ENCODE peak calls at places on chromosomes 4 and X, in five cellular contexts. Z, G, K, Y and J are unnamed samples.

GRCh38 chrX:118965395-118965794 is 9.0 kb upstream of the LONRF3 start:
- DNase-seq in K (no peak), G (no peak), Y (no peak), Z (no peak), J (no peak)

GRCh38 chr4:47786958-47787370 is 50.9 kb downstream of the CORIN start:
- DNase-seq in Z (no peak), G (no peak), K (no peak), Y (no peak), J (no peak)

GRCh38 chrX:41033299-41033698 is 51.9 kb upstream of the USP9X start:
- DNase-seq in Y (no peak), G (no peak), K (no peak), Z (no peak), J (no peak)

GRCh38 chr4:150039790-150040189 is 38.5 kb upstream of the DCLK2 start:
- DNase-seq in Y (no peak), K (no peak), G (no peak), Z (no peak), J (no peak)

GRCh38 chr4:40046311-40046980 is 10.2 kb upstream of the N4BP2 start:
- DNase-seq in Z (no peak), Y (no peak), G (no peak), K (no peak), J (no peak)

GRCh38 chr4:38612996-38613395 is 51.0 kb upstream of the KLF3 start:
- DNase-seq in G (no peak), K (no peak), Y (no peak), Z (no peak), J (no peak)

GRCh38 chr4:116500225-116500624 is 585.2 kb downstream of the TRAM1L1 start:
- DNase-seq in Z (no peak), K (no peak), Y (no peak), G (no peak), J (no peak)

GRCh38 chrX:50747471-50747900 is 66.5 kb downstream of the SHROOM4 start:
- DNase-seq in K (no peak), Y (peak; percentile 10), G (no peak), Z (no peak), J (no peak)

DNA sequence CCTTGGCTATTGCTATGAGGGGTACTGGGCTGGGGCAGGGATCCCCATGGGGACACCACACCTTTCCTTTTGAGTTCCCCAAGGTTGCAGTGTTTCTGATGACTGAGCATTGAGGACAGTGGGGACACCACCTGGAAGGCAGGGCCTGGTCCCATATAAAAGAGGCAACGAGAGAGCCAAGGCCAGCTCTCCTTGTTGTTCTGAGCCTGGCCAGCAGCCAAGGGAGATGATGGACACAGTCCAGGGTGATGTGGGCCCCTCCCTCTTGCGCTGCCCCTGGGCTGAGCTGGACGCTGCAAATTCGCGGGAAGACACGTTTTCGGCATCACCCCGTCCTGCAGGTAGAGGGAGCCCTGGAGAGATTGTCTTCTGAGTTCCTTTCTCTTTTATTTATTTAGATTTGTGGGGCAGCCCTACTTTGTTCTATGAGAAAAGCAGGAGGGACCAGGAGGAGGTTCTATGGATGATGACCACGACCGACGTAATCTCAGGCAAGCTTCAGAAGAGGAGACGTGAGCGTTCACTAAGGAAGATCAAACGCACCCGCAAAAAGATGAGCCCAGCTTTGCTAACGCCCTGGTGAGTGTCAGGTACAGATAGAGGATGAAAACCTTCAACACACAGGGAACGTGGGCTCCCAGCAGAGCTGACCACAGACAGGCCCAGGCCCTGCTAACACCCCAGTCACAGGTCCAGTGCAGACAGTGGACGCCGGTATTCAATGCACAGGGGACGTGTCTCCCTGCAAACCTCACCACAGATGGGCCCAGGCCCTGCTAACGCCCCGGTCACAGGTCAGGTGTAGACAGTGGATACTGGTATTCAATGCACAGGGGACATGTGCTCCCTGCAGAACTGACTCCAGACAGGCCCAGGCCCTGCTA is 97.4 kb downstream of the SHOX start:
- DNase-seq in K (no peak), Y (no peak), Z (no peak), G (no peak), J (no peak)
- TF ChIP-seq CTCF in K (no peak), Y (peak; percentile 26), Z (no peak), G (peak; percentile 51), J (no peak)

DNA sequence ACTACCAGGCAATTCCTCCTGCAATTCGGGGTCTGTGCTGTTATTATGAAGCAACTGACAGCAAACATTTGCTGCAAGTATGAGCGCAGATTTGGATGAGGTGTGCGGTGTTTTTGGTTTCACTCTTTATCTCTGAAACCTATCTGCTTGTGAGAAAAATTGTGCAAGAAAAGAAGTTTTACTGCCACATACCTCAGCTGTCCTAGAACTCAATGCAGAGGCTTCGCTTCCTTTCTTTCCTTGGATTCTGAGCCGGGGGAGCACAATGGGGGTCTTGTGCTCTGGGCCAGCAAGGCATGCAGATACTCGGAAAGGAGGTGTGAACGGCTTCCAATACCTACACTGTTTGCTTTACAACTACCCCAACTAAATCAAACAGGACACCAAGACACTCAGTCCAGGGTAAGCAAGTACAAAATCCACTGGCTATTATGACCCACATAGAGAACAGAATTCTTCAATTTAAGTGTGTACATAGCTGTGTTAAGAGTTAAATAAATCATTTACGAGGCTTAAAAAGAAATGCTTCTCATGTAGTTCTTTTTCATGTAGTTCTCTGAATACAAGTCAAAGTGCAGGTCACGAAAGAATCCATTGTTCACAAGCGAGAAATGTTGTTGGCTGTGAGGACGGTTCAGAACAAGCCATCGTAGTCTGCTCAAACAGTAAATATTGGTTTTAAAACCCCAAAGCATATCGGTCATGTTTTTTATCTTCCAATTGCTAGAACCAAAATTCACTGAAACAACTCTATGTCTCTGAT is 1.1 kb downstream of the SORBS2 start:
- DNase-seq in Z (no peak), K (no peak), G (no peak), Y (no peak), J (no peak)
- H3K4me3 ChIP-seq in Z (peak overlapping the region; percentile 32), K (peak overlapping the region; percentile 14), G (no peak overlapping the region), Y (no peak overlapping the region), J (peak overlapping the region; percentile 54)

GRCh38 chrX:153935326-153935851 is 552 bp upstream of the NAA10 start:
- DNase-seq in Y (no peak), G (no peak), Z (no peak), K (no peak), J (no peak)

GRCh38 chrX:153937056-153937455 is 2.2 kb upstream of the NAA10 start:
- DNase-seq in Z (no peak), K (no peak), Y (no peak), G (no peak), J (no peak)

GRCh38 chrX:153932220-153932915 is 2.5 kb downstream of the NAA10 start:
- DNase-seq in Z (no peak), G (no peak), K (no peak), Y (no peak), J (no peak)

GRCh38 chrX:153933751-153934472 is 925 bp downstream of the NAA10 start:
- DNase-seq in K (no peak), Z (no peak), Y (no peak), G (no peak), J (no peak)

GRCh38 chrX:153934473-153935325 is at the start of gene NAA10:
- DNase-seq in Y (peak; percentile 98), Z (peak; percentile 89), K (peak; percentile 80), G (no peak), J (peak; percentile 84)
- TF ChIP-seq CTCF in Y (no peak), Z (no peak), K (no peak), G (no peak), J (no peak)

DNA sequence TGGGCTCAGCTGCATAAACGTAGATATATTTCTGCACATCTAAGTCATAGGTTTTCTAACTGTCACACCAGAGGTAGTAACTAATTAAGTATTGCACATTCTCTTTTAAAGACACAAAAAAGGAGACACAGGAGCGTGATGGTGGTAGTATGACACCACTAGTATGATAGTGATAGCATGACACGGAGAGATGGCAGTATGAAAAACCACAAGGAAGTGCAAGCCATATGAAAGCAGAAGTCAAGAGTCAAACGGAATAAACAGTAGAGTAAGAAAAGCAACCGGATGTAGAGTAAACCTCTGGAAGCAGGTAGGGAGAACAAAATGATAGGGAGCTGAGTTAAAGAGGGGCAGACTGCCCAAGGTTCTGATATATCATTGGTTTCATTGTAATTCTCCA is 382.2 kb upstream of the INTU start:
- DNase-seq in Y (no peak), G (no peak), K (no peak), Z (no peak), J (no peak)
- H3K4me3 ChIP-seq in Y (no peak overlapping the region), G (no peak overlapping the region), K (no peak overlapping the region), Z (no peak overlapping the region), J (no peak overlapping the region)

GRCh38 chr4:13881880-13882279 is 254.4 kb upstream of the BOD1L1 start:
- DNase-seq in Y (no peak), G (no peak), Z (no peak), K (no peak), J (no peak)
- TF ChIP-seq CTCF in Y (peak; percentile 42), G (no peak), Z (no peak), K (no peak), J (no peak)

DNA sequence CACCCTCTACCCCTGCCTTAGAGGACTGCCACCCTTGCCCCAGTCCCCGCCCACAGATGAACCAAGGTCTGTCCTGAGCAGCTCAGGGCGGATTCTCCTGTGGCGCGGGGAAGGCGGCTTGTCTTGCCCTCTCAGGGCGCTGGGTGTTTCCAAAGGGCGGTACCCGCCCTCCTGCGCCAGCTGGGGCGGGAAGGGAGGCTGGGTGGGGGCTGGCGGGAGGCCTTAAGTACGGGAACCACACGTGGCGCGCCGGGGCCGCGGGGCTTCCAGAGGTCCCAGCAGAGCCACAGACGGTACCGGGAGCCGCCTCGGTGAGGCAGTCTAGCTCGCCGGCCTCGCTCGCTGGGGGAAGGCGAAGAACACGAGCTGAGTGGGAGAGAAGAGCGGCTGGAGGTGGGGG is 361.1 kb downstream of the MID1IP1 start:
- DNase-seq in G (no peak), Y (no peak), K (peak; percentile 70), Z (peak; percentile 80), J (no peak)
- H3K4me3 ChIP-seq in G (no peak overlapping the region), Y (no peak overlapping the region), K (no peak overlapping the region), Z (no peak overlapping the region), J (peak overlapping the region; percentile 18)

GRCh38 chr4:57553695-57554094 is 443.5 kb upstream of the IGFBP7 start:
- DNase-seq in Y (no peak), G (no peak), Z (no peak), K (no peak), J (no peak)
- TF ChIP-seq CTCF in Y (no peak), G (no peak), Z (no peak), K (no peak), J (no peak)